ENCODE peak calls at places on chromosomes 2 and 18, in seven cellular contexts. One of them, this sample, is unnamed. For H3K27me3, the result is how much of the 10 kb centered on the place peaks cover.

GRCh38 chr2:36536776-36537175 is 61.2 kb downstream of the FEZ2 start:
- DNase-seq in IMR-90: no peak
- DNase-seq in K562: no peak
- DNase-seq in lower lobe of right lung: no peak
- DNase-seq in MM.1S: no peak
- DNase-seq in ovary: no peak
- DNase-seq in left ventricle myocardium inferior: no peak
- DNase-seq in this sample: no peak

GRCh38 chr18:58398648-58399398 is 230.1 kb downstream of the ALPK2 start:
- DNase-seq in K562: no peak
- DNase-seq in ovary: no peak
- DNase-seq in IMR-90: no peak
- DNase-seq in left ventricle myocardium inferior: no peak
- DNase-seq in lower lobe of right lung: no peak
- DNase-seq in MM.1S: no peak
- DNase-seq in this sample: no peak

GRCh38 chr2:43841949-43842865 is 3.4 kb downstream of the ABCG8 start:
- DNase-seq in MM.1S: no peak
- DNase-seq in K562: peak
- DNase-seq in ovary: no peak
- DNase-seq in lower lobe of right lung: no peak
- DNase-seq in IMR-90: no peak
- DNase-seq in left ventricle myocardium inferior: no peak
- DNase-seq in this sample: no peak

GRCh38 chr18:78618726-78619125 is 360.9 kb upstream of the SALL3 start:
- DNase-seq in IMR-90: no peak
- DNase-seq in lower lobe of right lung: no peak
- DNase-seq in K562: no peak
- DNase-seq in ovary: no peak
- DNase-seq in left ventricle myocardium inferior: no peak
- DNase-seq in MM.1S: no peak
- DNase-seq in this sample: no peak

GRCh38 chr2:56754627-56755026 is 570.8 kb downstream of the CCDC85A start:
- DNase-seq in left ventricle myocardium inferior: no peak
- DNase-seq in K562: no peak
- DNase-seq in ovary: no peak
- DNase-seq in MM.1S: peak
- DNase-seq in IMR-90: no peak
- DNase-seq in lower lobe of right lung: no peak
- DNase-seq in this sample: no peak

GRCh38 chr2:239461551-239462515 is 61.0 kb upstream of the HDAC4 start:
- DNase-seq in lower lobe of right lung: no peak
- DNase-seq in left ventricle myocardium inferior: no peak
- DNase-seq in K562: no peak
- DNase-seq in ovary: peak
- DNase-seq in MM.1S: no peak
- DNase-seq in IMR-90: no peak
- DNase-seq in this sample: no peak

GRCh38 chr2:165857881-165858280 is 63.8 kb upstream of the GALNT3 start:
- DNase-seq in ovary: no peak
- DNase-seq in MM.1S: no peak
- DNase-seq in left ventricle myocardium inferior: no peak
- DNase-seq in IMR-90: peak
- DNase-seq in K562: no peak
- DNase-seq in lower lobe of right lung: no peak
- DNase-seq in this sample: no peak

GRCh38 chr2:108585446-108585845 is 51.2 kb downstream of the LIMS1 start:
- DNase-seq in IMR-90: no peak
- DNase-seq in lower lobe of right lung: no peak
- DNase-seq in left ventricle myocardium inferior: no peak
- DNase-seq in K562: no peak
- DNase-seq in MM.1S: no peak
- DNase-seq in ovary: no peak
- DNase-seq in this sample: no peak

GRCh38 chr2:47344890-47345583 is 57.9 kb upstream of the MSH2 start:
- DNase-seq in K562: peak
- DNase-seq in MM.1S: no peak
- DNase-seq in IMR-90: peak
- DNase-seq in ovary: peak
- DNase-seq in lower lobe of right lung: peak
- DNase-seq in left ventricle myocardium inferior: peak
- DNase-seq in this sample: no peak

GRCh38 chr2:42337846-42338566 is 23.0 kb downstream of the COX7A2L start:
- DNase-seq in left ventricle myocardium inferior: no peak
- DNase-seq in lower lobe of right lung: no peak
- DNase-seq in MM.1S: no peak
- DNase-seq in K562: no peak
- DNase-seq in ovary: no peak
- DNase-seq in IMR-90: no peak
- DNase-seq in this sample: no peak

GRCh38 chr2:145635706-145636427 is 1115.9 kb upstream of the ZEB2 start:
- DNase-seq in ovary: no peak
- DNase-seq in left ventricle myocardium inferior: no peak
- DNase-seq in IMR-90: peak
- DNase-seq in K562: no peak
- DNase-seq in lower lobe of right lung: no peak
- DNase-seq in MM.1S: no peak
- DNase-seq in this sample: no peak

GRCh38 chr2:17878222-17879136 is at the start of gene KCNS3:
- DNase-seq in K562: peak
- DNase-seq in IMR-90: peak
- DNase-seq in ovary: peak
- DNase-seq in left ventricle myocardium inferior: peak
- DNase-seq in lower lobe of right lung: peak
- DNase-seq in MM.1S: peak
- DNase-seq in this sample: no peak

GRCh38 chr2:85181093-85181685 is 48.0 kb downstream of the TCF7L1 start:
- DNase-seq in IMR-90: no peak
- DNase-seq in lower lobe of right lung: no peak
- DNase-seq in K562: peak
- DNase-seq in left ventricle myocardium inferior: no peak
- DNase-seq in ovary: no peak
- DNase-seq in MM.1S: no peak
- DNase-seq in this sample: no peak

GRCh38 chr2:10369269-10370255 is 66.9 kb downstream of the HPCAL1 start:
- DNase-seq in lower lobe of right lung: peak
- DNase-seq in K562: peak
- DNase-seq in MM.1S: no peak
- DNase-seq in ovary: no peak
- DNase-seq in IMR-90: no peak
- DNase-seq in left ventricle myocardium inferior: no peak
- DNase-seq in this sample: no peak

DNA sequence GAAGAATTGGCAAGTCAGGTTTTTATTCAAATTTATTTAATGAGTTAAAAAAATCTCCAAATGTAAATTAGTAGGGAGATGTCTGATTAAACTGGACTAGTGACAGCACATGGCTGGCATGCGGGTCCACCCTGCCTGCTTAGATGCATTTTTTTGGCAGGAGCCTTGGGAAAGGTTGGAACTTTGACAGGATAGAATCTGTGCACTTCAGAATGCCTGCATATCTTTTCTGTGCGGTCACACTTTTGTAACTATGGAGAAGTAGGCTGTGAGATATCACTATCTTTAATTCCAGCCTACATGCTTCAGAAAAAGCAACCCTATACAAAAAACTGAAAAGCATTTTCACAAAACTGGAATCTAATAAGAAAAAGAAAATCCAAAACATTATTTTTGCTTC is 317.8 kb downstream of the MBD2 start:
- DNase-seq in IMR-90: no peak
- DNase-seq in ovary: no peak
- DNase-seq in K562: no peak
- DNase-seq in lower lobe of right lung: no peak
- DNase-seq in left ventricle myocardium inferior: peak
- DNase-seq in MM.1S: no peak
- DNase-seq in this sample: no peak
- H3K27me3 ChIP-seq in IMR-90: under half
- H3K27me3 ChIP-seq in ovary: under half
- H3K27me3 ChIP-seq in K562: under half
- H3K27me3 ChIP-seq in lower lobe of right lung: under half
- H3K27me3 ChIP-seq in left ventricle myocardium inferior: under half
- H3K27me3 ChIP-seq in MM.1S: under half
- H3K27me3 ChIP-seq in this sample: under half

GRCh38 chr2:232422051-232422450 is 15.4 kb downstream of the ALPG start:
- DNase-seq in IMR-90: no peak
- DNase-seq in K562: no peak
- DNase-seq in left ventricle myocardium inferior: no peak
- DNase-seq in ovary: no peak
- DNase-seq in lower lobe of right lung: peak
- DNase-seq in MM.1S: no peak
- DNase-seq in this sample: no peak
- H3K27me3 ChIP-seq in IMR-90: half or more
- H3K27me3 ChIP-seq in K562: under half
- H3K27me3 ChIP-seq in left ventricle myocardium inferior: half or more
- H3K27me3 ChIP-seq in ovary: under half
- H3K27me3 ChIP-seq in lower lobe of right lung: half or more
- H3K27me3 ChIP-seq in MM.1S: under half
- H3K27me3 ChIP-seq in this sample: under half

GRCh38 chr2:235937936-235938335 is 230.2 kb downstream of the GBX2 start:
- DNase-seq in lower lobe of right lung: no peak
- DNase-seq in left ventricle myocardium inferior: no peak
- DNase-seq in MM.1S: no peak
- DNase-seq in IMR-90: no peak
- DNase-seq in K562: no peak
- DNase-seq in ovary: no peak
- DNase-seq in this sample: no peak

GRCh38 chr2:235937526-235937925 is 230.7 kb downstream of the GBX2 start:
- DNase-seq in IMR-90: no peak
- DNase-seq in K562: no peak
- DNase-seq in ovary: no peak
- DNase-seq in lower lobe of right lung: no peak
- DNase-seq in left ventricle myocardium inferior: no peak
- DNase-seq in MM.1S: no peak
- DNase-seq in this sample: no peak

GRCh38 chr2:235936493-235936892 is 231.7 kb downstream of the GBX2 start:
- DNase-seq in K562: peak
- DNase-seq in MM.1S: no peak
- DNase-seq in left ventricle myocardium inferior: no peak
- DNase-seq in ovary: no peak
- DNase-seq in lower lobe of right lung: no peak
- DNase-seq in IMR-90: no peak
- DNase-seq in this sample: no peak

GRCh38 chr2:235935773-235936172 is 232.4 kb downstream of the GBX2 start:
- DNase-seq in ovary: no peak
- DNase-seq in IMR-90: no peak
- DNase-seq in lower lobe of right lung: no peak
- DNase-seq in K562: no peak
- DNase-seq in MM.1S: no peak
- DNase-seq in left ventricle myocardium inferior: no peak
- DNase-seq in this sample: no peak

DNA sequence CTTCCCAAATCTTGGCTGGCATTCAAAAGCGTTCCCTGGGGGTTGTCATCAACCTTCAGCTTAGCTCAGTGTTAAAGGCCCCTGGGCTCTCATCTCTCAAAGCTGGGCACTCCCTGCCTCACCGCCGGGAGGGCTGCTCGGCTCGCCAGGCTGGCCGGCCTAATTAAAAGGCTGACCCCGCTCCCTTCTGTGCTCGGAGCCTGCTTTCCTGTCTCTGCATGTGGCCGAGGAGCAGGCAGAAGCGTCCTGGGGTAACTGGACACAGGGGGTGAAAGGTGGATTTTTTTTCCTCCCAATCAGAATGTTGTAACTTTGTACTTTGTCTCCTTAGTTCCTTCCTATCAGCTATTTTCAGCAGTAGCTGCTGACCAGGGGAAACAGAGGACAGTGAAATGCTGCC is 231.1 kb downstream of the GBX2 start:
- DNase-seq in IMR-90: no peak
- DNase-seq in K562: no peak
- DNase-seq in lower lobe of right lung: no peak
- DNase-seq in MM.1S: no peak
- DNase-seq in ovary: no peak
- DNase-seq in left ventricle myocardium inferior: no peak
- DNase-seq in this sample: no peak
- H3K27me3 ChIP-seq in IMR-90: under half
- H3K27me3 ChIP-seq in K562: under half
- H3K27me3 ChIP-seq in lower lobe of right lung: under half
- H3K27me3 ChIP-seq in MM.1S: under half
- H3K27me3 ChIP-seq in ovary: under half
- H3K27me3 ChIP-seq in left ventricle myocardium inferior: under half
- H3K27me3 ChIP-seq in this sample: under half

GRCh38 chr2:181690851-181691250 is 10.5 kb upstream of the NEUROD1 start:
- DNase-seq in K562: no peak
- DNase-seq in ovary: no peak
- DNase-seq in lower lobe of right lung: no peak
- DNase-seq in left ventricle myocardium inferior: no peak
- DNase-seq in MM.1S: no peak
- DNase-seq in IMR-90: no peak
- DNase-seq in this sample: no peak
- H3K27me3 ChIP-seq in K562: under half
- H3K27me3 ChIP-seq in ovary: under half
- H3K27me3 ChIP-seq in lower lobe of right lung: under half
- H3K27me3 ChIP-seq in left ventricle myocardium inferior: half or more
- H3K27me3 ChIP-seq in MM.1S: under half
- H3K27me3 ChIP-seq in IMR-90: under half
- H3K27me3 ChIP-seq in this sample: under half

DNA sequence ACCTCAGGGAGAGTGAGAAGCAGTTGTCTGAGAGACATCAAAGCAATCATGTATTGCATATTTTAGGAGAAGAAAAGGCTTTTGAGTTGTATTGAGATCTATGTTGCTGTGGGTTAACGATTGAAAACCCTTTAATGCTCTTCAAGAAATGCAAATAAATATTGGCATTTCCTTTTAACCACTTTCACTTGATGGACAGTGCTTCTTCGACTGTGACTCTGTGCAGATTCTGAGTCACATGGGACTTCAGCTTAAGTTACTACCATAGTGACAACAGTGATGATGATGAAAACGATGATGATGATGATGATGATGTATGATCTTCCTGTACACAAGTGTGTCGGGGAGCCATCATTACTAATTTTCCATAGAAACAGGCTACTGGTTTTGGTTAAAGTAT is 181.8 kb downstream of the AKAIN1 start:
- DNase-seq in IMR-90: no peak
- DNase-seq in left ventricle myocardium inferior: no peak
- DNase-seq in K562: no peak
- DNase-seq in MM.1S: no peak
- DNase-seq in ovary: no peak
- DNase-seq in lower lobe of right lung: no peak
- DNase-seq in this sample: no peak
- H3K27me3 ChIP-seq in IMR-90: under half
- H3K27me3 ChIP-seq in left ventricle myocardium inferior: under half
- H3K27me3 ChIP-seq in K562: under half
- H3K27me3 ChIP-seq in MM.1S: under half
- H3K27me3 ChIP-seq in ovary: under half
- H3K27me3 ChIP-seq in lower lobe of right lung: under half
- H3K27me3 ChIP-seq in this sample: under half

DNA sequence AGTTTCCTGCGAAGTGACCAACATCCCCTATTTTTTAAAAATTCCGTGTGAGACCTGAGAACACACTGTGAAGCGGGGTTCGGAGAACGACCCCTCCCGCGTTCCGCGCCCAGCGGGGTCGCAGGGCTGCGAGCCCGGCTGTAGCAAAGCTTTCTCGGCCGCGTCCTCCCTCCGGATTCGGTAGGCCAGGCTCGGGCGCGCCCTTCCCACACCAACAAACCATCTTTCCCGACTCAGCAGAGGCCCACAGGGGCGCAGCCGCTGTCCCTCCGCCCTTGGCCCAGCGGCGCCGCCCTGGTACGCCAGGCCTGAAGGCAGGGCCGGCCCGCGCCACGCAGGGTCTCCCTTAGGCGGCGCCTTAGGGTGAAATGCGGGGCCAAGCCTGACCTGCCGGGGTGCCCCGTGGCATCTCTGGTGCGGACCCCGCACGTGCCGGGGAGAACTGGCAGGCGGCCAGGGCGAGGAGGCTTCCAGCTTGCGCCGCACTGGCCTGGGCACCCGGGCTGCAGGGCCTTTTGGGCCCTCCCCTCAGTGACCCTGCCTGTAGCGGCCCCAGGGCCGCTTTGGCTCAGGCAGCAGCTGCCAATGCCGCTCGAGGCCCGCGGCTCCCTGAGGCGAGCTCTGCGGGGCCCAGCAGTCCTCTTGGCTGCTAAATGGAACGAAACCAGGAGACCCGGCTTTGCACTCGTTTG is 8.3 kb downstream of the OTX1 start:
- DNase-seq in K562: no peak
- DNase-seq in MM.1S: no peak
- DNase-seq in left ventricle myocardium inferior: no peak
- DNase-seq in lower lobe of right lung: no peak
- DNase-seq in IMR-90: no peak
- DNase-seq in ovary: peak
- DNase-seq in this sample: peak
- H3K27me3 ChIP-seq in K562: under half
- H3K27me3 ChIP-seq in MM.1S: under half
- H3K27me3 ChIP-seq in left ventricle myocardium inferior: half or more
- H3K27me3 ChIP-seq in lower lobe of right lung: half or more
- H3K27me3 ChIP-seq in IMR-90: half or more
- H3K27me3 ChIP-seq in ovary: under half
- H3K27me3 ChIP-seq in this sample: under half

This sample was measured in naive thymus-derived CD4-positive, alpha-beta T cell.